ENCODE peak calls at places on chromosome 10, in nine cellular contexts. W is kidney, N is uterus, A is astrocyte, X is transverse colon, M is cardiac fibroblast, R is MCF 10A, T is kidney epithelial cell, Q is spleen. K is an unnamed sample.

GRCh38 chr10:69721690-69722310 is 79.9 kb upstream of the COL13A1 start:
- DNase-seq in X (no peak), T (no peak), N (no peak), A (no peak), Q (no peak), R (no peak), W (no peak), M (peak; percentile 48), K (no peak)

GRCh38 chr10:46220872-46221538 is 65.8 kb upstream of the ANTXRL start:
- DNase-seq in R (no peak), Q (peak; percentile 49), T (no peak), W (peak; percentile 53), N (no peak), M (no peak), A (no peak), X (no peak), K (no peak)

GRCh38 chr10:70348228-70348850 is 34.1 kb downstream of the LRRC20 start:
- DNase-seq in X (no peak), R (peak; percentile 76), Q (peak; percentile 38), W (no peak), T (no peak), M (peak; percentile 48), N (no peak), A (no peak), K (no peak)

GRCh38 chr10:133231244-133231945 is 1.4 kb downstream of the UTF1 start:
- DNase-seq in N (no peak), W (peak; percentile 71), T (no peak), R (no peak), A (no peak), Q (no peak), M (no peak), X (no peak), K (no peak)

GRCh38 chr10:4141471-4141870 is 356.5 kb upstream of the KLF6 start:
- DNase-seq in T (no peak), M (peak; percentile 51), A (peak; percentile 26), W (no peak), Q (no peak), R (peak; percentile 33), X (no peak), N (no peak), K (no peak)

GRCh38 chr10:11331178-11331577 is 280.3 kb downstream of the USP6NL start:
- DNase-seq in R (no peak), W (no peak), X (no peak), T (no peak), Q (no peak), M (no peak), N (no peak), A (no peak), K (no peak)

GRCh38 chr10:88754272-88754671 is 5.5 kb upstream of the LIPN start:
- DNase-seq in R (peak; percentile 27), Q (no peak), T (no peak), X (no peak), W (no peak), M (peak; percentile 66), A (peak; percentile 45), N (no peak), K (no peak)

GRCh38 chr10:86968271-86968993 is at the start of gene ADIRF:
- DNase-seq in R (peak; percentile 92), T (no peak), X (peak; percentile 84), M (no peak), A (no peak), Q (peak; percentile 83), W (peak; percentile 92), N (peak; percentile 68), K (no peak)

DNA sequence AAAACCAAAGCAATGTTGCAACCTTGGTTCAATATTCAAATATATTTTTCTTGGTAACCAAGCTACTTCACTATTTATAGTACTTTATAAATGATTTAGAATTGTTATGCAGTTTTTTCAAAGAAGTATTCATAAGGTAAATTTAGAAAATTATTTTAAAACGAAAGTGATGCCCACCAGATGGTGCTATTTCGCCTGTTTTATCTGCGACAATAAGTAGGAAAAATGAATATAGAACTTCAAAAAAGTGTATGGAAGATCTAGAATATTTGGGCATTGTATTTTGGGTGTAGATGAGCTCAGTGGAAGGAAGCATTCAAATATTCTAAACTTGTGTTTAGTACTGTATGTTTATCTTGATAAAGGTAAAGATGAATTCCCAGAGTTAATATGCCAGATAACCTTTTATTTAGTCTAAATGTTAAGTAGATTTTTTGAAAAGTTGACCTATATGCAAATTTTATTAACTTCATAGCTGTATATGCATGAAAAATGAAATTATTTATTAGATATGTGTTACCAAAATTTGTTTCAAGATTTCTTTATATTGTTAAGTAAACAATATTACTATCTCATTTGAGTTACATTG is 93.2 kb downstream of the ADK start:
- DNase-seq in T (no peak), W (no peak), X (no peak), M (peak; percentile 81), A (peak; percentile 25), Q (no peak), R (peak; percentile 56), N (peak; percentile 36), K (no peak)
- TF ChIP-seq CTCF in T (peak; percentile 44), W (peak; percentile 38), X (peak; percentile 48), M (peak; percentile 27), A (peak; percentile 50), Q (peak; percentile 50), R (peak; percentile 32), N (peak; percentile 35), K (peak; percentile 83)

GRCh38 chr10:97291357-97292096 is 910 bp downstream of the ARHGAP19 start:
- DNase-seq in T (no peak), A (no peak), N (no peak), X (no peak), R (no peak), M (no peak), Q (no peak), W (no peak), K (no peak)

GRCh38 chr10:97297556-97298222 is 5.3 kb upstream of the ARHGAP19 start:
- DNase-seq in N (no peak), A (no peak), T (no peak), W (no peak), R (no peak), M (no peak), X (no peak), Q (no peak), K (no peak)

GRCh38 chr10:97292862-97293198 is 393 bp upstream of the ARHGAP19 start:
- DNase-seq in T (no peak), R (no peak), W (no peak), X (no peak), N (no peak), Q (no peak), A (no peak), M (no peak), K (no peak)

GRCh38 chr10:97298223-97298571 is 5.8 kb upstream of the ARHGAP19 start:
- DNase-seq in W (no peak), A (no peak), M (no peak), X (no peak), N (no peak), R (no peak), T (no peak), Q (no peak), K (no peak)

DNA sequence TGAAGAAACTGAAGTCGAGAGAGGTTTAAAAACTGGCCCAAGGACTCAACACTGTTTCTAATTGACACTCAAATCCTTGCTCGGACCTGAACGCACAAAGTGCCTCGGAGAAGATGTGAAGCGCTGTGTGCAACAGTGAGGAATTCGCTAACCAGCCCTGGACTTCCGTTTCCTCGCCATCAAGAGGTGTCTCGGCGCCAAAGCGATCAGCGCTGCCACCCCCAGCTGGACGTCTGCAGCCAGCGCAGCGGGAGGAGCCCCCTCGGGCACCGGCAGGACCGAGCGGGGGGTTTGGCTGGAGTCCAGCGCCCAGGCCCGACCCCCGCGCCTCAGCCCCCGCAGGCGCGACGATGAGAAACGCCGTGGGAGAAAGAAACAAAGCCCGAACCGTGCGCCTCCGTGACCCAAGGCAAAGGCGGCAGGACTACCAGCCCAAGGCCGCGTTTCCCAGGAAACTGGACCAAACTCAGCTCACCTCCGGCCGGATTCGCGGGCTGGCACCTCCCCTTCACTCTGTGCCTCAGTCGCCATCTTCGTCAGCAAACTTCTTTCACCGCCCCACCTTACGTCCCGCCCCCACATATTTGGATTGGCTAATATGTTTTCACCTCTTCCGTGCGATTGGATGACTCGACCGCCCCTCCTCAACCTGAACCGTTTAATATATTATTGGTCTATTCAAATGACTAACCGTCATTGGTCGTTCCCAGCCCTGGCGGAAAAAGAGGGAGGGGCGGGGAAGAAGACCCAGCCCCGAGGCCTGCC is at the start of gene ARHGAP19:
- DNase-seq in T (peak; percentile 94), A (peak; percentile 96), M (peak; percentile 99), Q (peak; percentile 95), R (peak; percentile 99), N (peak; percentile 98), X (peak; percentile 96), W (peak; percentile 97), K (peak; percentile 91)
- TF ChIP-seq CTCF in T (peak; percentile 17), A (no peak), M (no peak), Q (no peak), R (no peak), N (peak; percentile 12), X (no peak), W (peak; percentile 2), K (peak; percentile 41)

GRCh38 chr10:58641708-58642107 is 129.0 kb downstream of the BICC1 start:
- DNase-seq in A (peak; percentile 94), W (no peak), X (no peak), N (no peak), R (peak; percentile 60), M (peak; percentile 96), Q (no peak), T (no peak), K (no peak)

GRCh38 chr10:58642283-58642682 is 129.6 kb downstream of the BICC1 start:
- DNase-seq in R (peak; percentile 64), Q (no peak), M (peak; percentile 91), X (no peak), T (no peak), A (peak; percentile 70), N (no peak), W (no peak), K (no peak)

GRCh38 chr10:58643029-58643428 is 130.4 kb downstream of the BICC1 start:
- DNase-seq in A (no peak), T (no peak), M (peak; percentile 43), X (no peak), Q (no peak), N (no peak), W (no peak), R (no peak), K (no peak)

GRCh38 chr10:58638406-58638805 is 125.7 kb downstream of the BICC1 start:
- DNase-seq in N (no peak), W (no peak), M (peak; percentile 62), R (no peak), Q (no peak), A (peak; percentile 80), X (no peak), T (no peak), K (no peak)

DNA sequence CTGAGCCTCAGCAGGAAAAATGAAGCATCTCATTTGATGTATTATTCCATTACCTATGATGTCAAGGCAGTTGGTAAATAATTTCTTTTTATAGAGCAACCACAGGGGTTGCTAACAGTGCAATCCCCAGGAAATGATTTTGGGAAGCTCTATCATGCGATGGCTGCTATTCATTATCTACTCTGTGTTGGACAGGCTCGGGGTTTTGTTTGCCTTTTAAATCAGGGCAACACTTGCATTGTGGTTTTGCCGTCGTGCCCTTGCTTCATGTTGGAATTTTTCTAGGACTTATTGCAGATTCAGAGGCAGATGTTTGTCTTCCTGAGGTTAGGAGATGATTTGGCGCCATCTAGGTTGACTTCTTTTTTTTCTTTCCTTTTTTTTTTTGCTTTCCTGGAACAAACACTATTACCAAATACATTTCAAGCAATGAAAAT is 128.4 kb downstream of the BICC1 start:
- DNase-seq in Q (no peak), X (no peak), M (peak; percentile 98), R (peak; percentile 86), W (no peak), T (peak; percentile 74), A (peak; percentile 99), N (no peak), K (no peak)
- TF ChIP-seq CTCF in Q (no peak), X (no peak), M (peak; percentile 9), R (peak; percentile 25), W (no peak), T (peak; percentile 34), A (peak; percentile 30), N (no peak), K (peak; percentile 43)

DNA sequence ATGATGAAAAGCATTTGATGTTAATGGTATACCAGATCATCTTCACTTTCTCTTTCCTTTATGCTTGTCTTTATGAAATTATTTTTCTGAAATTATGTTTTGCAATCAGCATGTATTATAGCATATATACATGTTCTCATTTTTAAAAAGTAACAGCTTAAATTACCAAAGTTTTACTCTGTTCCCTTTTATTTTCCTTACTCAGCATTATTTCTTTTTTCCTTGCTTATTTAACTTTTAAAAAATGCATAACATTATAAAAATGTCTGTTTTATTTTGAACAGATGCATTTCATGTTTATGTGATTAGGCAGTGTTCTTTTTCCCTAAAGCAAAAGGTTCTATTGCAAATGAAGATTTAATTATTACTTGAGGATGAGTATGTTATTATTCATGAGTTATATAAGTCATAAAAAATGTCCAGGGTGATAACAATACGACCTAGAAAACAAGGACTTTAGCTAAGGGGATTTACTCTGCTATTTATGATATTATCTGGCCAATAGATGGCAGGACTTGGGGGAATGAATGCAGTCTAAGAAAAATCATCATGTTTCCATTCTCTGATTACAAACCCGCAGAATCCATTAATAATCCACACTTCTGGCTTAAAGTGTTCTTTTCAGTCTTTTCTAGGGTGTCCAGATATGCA is 38.5 kb downstream of the CABCOCO1 start:
- DNase-seq in X (no peak), W (no peak), R (no peak), T (no peak), Q (no peak), A (peak; percentile 1), N (no peak), M (peak; percentile 2), K (no peak)
- TF ChIP-seq CTCF in X (no peak), W (no peak), R (no peak), T (peak; percentile 2), Q (no peak), A (no peak), N (no peak), M (no peak), K (no peak)

K was measured in type B pancreatic cell.